ENCODE peak calls at places on chromosomes 5 and 9, in five cellular contexts. I is activated T-helper 1 cell treated with anti-CD3 and anti-CD28 coated beads, Interleukin-12 subunit alpha, Interleukin-12 subunit beta, Interleukin-2, Interleukin-4 antibody, amounts not matched to agents 30 ng/mL and 10 ng/mL and 1 ng/mL, durations not matched to agents 14 hours and 24 hours and 36 hours; G is ACHN; O is body of pancreas; A is GM23338. D is an unnamed sample.

GRCh38 chr5:1137567-1138444 is 25.9 kb upstream of the SLC12A7 start:
- DNase-seq in I (no peak), A (no peak), G (no peak), O (no peak), D (no peak)

GRCh38 chr9:104911029-104911607 is 16.8 kb downstream of the ABCA1 start:
- DNase-seq in I (no peak), O (no peak), G (no peak), A (no peak), D (peak)

GRCh38 chr5:144273232-144274027 is 102.8 kb downstream of the KCTD16 start:
- DNase-seq in I (no peak), A (no peak), O (no peak), G (no peak), D (no peak)

GRCh38 chr9:5671711-5672353 is 42.9 kb downstream of the RIC1 start:
- DNase-seq in A (no peak), G (no peak), O (no peak), I (peak), D (peak)

GRCh38 chr5:57559110-57559635 is 76.6 kb upstream of the ACTBL2 start:
- DNase-seq in G (no peak), A (no peak), I (no peak), O (no peak), D (no peak)

GRCh38 chr5:95110112-95110511 is 174.8 kb downstream of the MCTP1 start:
- DNase-seq in A (no peak), O (no peak), G (no peak), I (no peak), D (peak)

GRCh38 chr9:21983509-21983908 is 10.7 kb downstream of the CDKN2A start:
- DNase-seq in O (no peak), G (no peak), I (no peak), A (no peak), D (no peak)

GRCh38 chr9:96661711-96662110 is 6.6 kb upstream of the PRXL2C start:
- DNase-seq in I (no peak), O (no peak), G (peak), A (peak), D (no peak)

GRCh38 chr5:14676320-14676719 is 11.8 kb downstream of the OTULIN start:
- DNase-seq in O (peak), A (no peak), I (no peak), G (peak), D (no peak)

GRCh38 chr9:6506571-6506970 is 93.6 kb downstream of the UHRF2 start:
- DNase-seq in G (no peak), A (no peak), I (no peak), O (no peak), D (no peak)

GRCh38 chr5:57185301-57185700 is 11.4 kb downstream of the GPBP1 start:
- DNase-seq in A (no peak), G (no peak), I (no peak), O (no peak), D (no peak)

GRCh38 chr5:42021119-42021518 is 96.0 kb downstream of the FBXO4 start:
- DNase-seq in G (peak), O (no peak), I (no peak), A (no peak), D (no peak)

GRCh38 chr9:18256574-18256973 is 217.4 kb upstream of the ADAMTSL1 start:
- DNase-seq in O (no peak), I (no peak), G (no peak), A (peak), D (peak)

GRCh38 chr5:172910828-172911627 is 48.2 kb upstream of the RPL26L1 start:
- DNase-seq in G (peak), A (peak), I (no peak), O (peak), D (peak)

GRCh38 chr9:83449166-83449565 is 89.0 kb downstream of the FRMD3 start:
- DNase-seq in O (no peak), I (no peak), A (no peak), G (no peak), D (peak)

GRCh38 chr5:11791777-11792176 is 112.5 kb downstream of the CTNND2 start:
- DNase-seq in I (no peak), O (peak), A (peak), G (no peak), D (peak)

GRCh38 chr5:40829748-40830305 is 5.2 kb downstream of the RPL37 start:
- DNase-seq in I (no peak), A (no peak), G (no peak), O (no peak), D (no peak)

GRCh38 chr9:133284362-133284761 is 9.4 kb upstream of the ABO start:
- DNase-seq in O (no peak), A (no peak), I (no peak), G (no peak), D (peak)

GRCh38 chr5:149745212-149745943 is 15.3 kb downstream of the PPARGC1B start:
- DNase-seq in O (no peak), I (no peak), G (no peak), A (no peak), D (no peak)

GRCh38 chr9:131258186-131258585 is 18.1 kb downstream of the FAM78A start:
- DNase-seq in I (no peak), G (no peak), A (peak), O (no peak), D (no peak)

GRCh38 chr9:129479217-129480011 is 141.5 kb downstream of the C9orf50 start:
- DNase-seq in I (no peak), A (peak), O (no peak), G (no peak), D (peak)

GRCh38 chr9:133090752-133091325 is 29.1 kb downstream of the CEL start:
- DNase-seq in A (no peak), O (no peak), I (no peak), G (no peak), D (no peak)

GRCh38 chr9:125890793-125891192 is 143.6 kb downstream of the PBX3 start:
- DNase-seq in O (no peak), A (no peak), G (no peak), I (no peak), D (peak)